ENCODE peak calls at places on chromosomes 6 and 20, in four cellular contexts. Q is sigmoid colon, F is K562, W is HepG2. X is an unnamed sample.
A peak's percentile ranks its signal among the peaks of the same experiment; 100 is the strongest.

GRCh38 chr20:57612436-57612835 is 7.8 kb downstream of the ZBP1 start:
- DNase-seq in Q (no peak), F (no peak), W (no peak), X (no peak)

GRCh38 chr20:10970109-10970508 is 296.3 kb upstream of the JAG1 start:
- DNase-seq in Q (no peak), F (no peak), W (no peak), X (no peak)

GRCh38 chr6:296151-297122 is 4.2 kb downstream of the DUSP22 start:
- DNase-seq in Q (peak; percentile 72), F (no peak), W (no peak), X (no peak)

GRCh38 chr20:25470045-25470444 is 62.6 kb downstream of the GINS1 start:
- DNase-seq in Q (peak; percentile 58), F (peak; percentile 64), W (peak; percentile 57), X (peak; percentile 38)

GRCh38 chr20:57704245-57704644 is 5.6 kb downstream of the PMEPA1 start:
- DNase-seq in Q (no peak), F (no peak), W (no peak), X (no peak)

GRCh38 chr6:44257007-44257752 is at the start of gene SLC35B2:
- DNase-seq in Q (peak; percentile 84), F (peak; percentile 94), W (peak; percentile 88), X (peak; percentile 43)

GRCh38 chr20:10609276-10609675 is 64.5 kb downstream of the JAG1 start:
- DNase-seq in Q (peak; percentile 90), F (no peak), W (no peak), X (no peak)

GRCh38 chr6:55902796-55903195 is 27.4 kb upstream of the BMP5 start:
- DNase-seq in Q (no peak), F (no peak), W (no peak), X (no peak)

GRCh38 chr6:73713426-73714147 is 17.6 kb downstream of the CD109 start:
- DNase-seq in Q (no peak), F (no peak), W (no peak), X (no peak)

GRCh38 chr6:168192901-168193815 is 114.1 kb upstream of the FRMD1 start:
- DNase-seq in Q (peak; percentile 48), F (no peak), W (no peak), X (no peak)

GRCh38 chr20:48406462-48407235 is 421.1 kb downstream of the PREX1 start:
- DNase-seq in Q (no peak), F (no peak), W (no peak), X (no peak)

GRCh38 chr6:154731296-154732218 is 1.7 kb upstream of the SCAF8 start:
- DNase-seq in Q (no peak), F (no peak), W (no peak), X (no peak)

GRCh38 chr6:127148511-127148910 is 30.0 kb downstream of the RSPO3 start:
- DNase-seq in Q (no peak), F (no peak), W (no peak), X (no peak)

GRCh38 chr20:38222923-38223742 is 37.4 kb downstream of the KIAA1755 start:
- DNase-seq in Q (peak; percentile 48), F (no peak), W (no peak), X (no peak)

GRCh38 chr6:16256781-16257180 is 18.4 kb downstream of the GMPR start:
- DNase-seq in Q (no peak), F (no peak), W (no peak), X (no peak)

GRCh38 chr6:34465551-34466241 is at the start of gene PACSIN1:
- DNase-seq in Q (no peak), F (peak; percentile 85), W (no peak), X (peak; percentile 14)

GRCh38 chr6:34696189-34696738 is 303 bp downstream of the ILRUN start:
- DNase-seq in Q (no peak), F (peak; percentile 35), W (no peak), X (no peak)

GRCh38 chr20:25191051-25191450 is 4.5 kb upstream of the ENTPD6 start:
- DNase-seq in Q (no peak), F (no peak), W (no peak), X (no peak)

GRCh38 chr6:149545258-149545753 is 537 bp downstream of the PPIL4 start:
- DNase-seq in Q (peak; percentile 70), F (peak; percentile 58), W (peak; percentile 75), X (peak; percentile 19)

GRCh38 chr6:159117031-159117430 is 52.2 kb upstream of the FNDC1 start:
- DNase-seq in Q (peak; percentile 80), F (no peak), W (no peak), X (no peak)

GRCh38 chr20:10699941-10700340 is 26.1 kb upstream of the JAG1 start:
- DNase-seq in Q (no peak), F (no peak), W (no peak), X (no peak)

GRCh38 chr20:44495257-44495656 is 19.6 kb downstream of the TTPAL start:
- DNase-seq in Q (no peak), F (no peak), W (peak; percentile 37), X (no peak)

GRCh38 chr6:90194371-90194841 is 102.2 kb downstream of the BACH2 start:
- DNase-seq in Q (no peak), F (no peak), W (no peak), X (no peak)

GRCh38 chr6:116287668-116288282 is 8.0 kb upstream of the TSPYL1 start:
- DNase-seq in Q (no peak), F (peak; percentile 27), W (peak; percentile 38), X (no peak)

GRCh38 chr6:145808239-145808638 is 6.4 kb downstream of the FBXO30 start:
- DNase-seq in Q (no peak), F (no peak), W (no peak), X (no peak)

GRCh38 chr6:44068607-44069296 is 58.5 kb downstream of the MRPL14 start:
- DNase-seq in Q (no peak), F (no peak), W (no peak), X (no peak)

GRCh38 chr6:31332637-31333602 is 24.1 kb downstream of the HLA-B start:
- DNase-seq in Q (no peak), F (no peak), W (no peak), X (no peak)

GRCh38 chr6:157143171-157143884 is 180.0 kb downstream of the TMEM242 start:
- DNase-seq in Q (no peak), F (no peak), W (no peak), X (no peak)

GRCh38 chr6:11748591-11748990 is 30.0 kb downstream of the ADTRP start:
- DNase-seq in Q (no peak), F (no peak), W (no peak), X (no peak)

GRCh38 chr6:11747021-11747420 is 31.6 kb downstream of the ADTRP start:
- DNase-seq in Q (no peak), F (no peak), W (no peak), X (no peak)

GRCh38 chr6:11740875-11741274 is 37.7 kb downstream of the ADTRP start:
- DNase-seq in Q (no peak), F (no peak), W (no peak), X (no peak)

GRCh38 chr6:11744753-11745152 is 33.9 kb downstream of the ADTRP start:
- DNase-seq in Q (peak; percentile 92), F (no peak), W (no peak), X (no peak)

DNA sequence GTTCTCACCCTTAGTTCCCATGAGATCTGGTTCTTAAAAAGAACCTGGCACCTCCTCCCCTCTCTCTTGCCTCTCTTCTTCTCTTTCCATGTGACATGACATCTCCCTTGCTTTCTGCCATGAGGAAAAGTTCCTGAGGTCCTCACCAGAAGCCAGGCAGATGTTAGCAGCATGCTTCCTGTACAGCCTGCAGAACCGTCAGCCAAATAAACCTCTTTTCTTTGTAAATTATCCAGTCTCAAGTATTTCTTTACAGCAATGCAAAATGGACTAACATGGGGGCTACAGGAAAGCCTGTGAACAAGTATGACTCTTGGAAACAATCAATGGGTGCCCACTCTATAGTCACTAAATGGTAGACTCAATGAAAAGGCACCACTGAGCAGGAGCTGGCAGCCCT is 34.5 kb downstream of the ADTRP start:
- DNase-seq in Q (no peak), F (no peak), W (no peak), X (no peak)
- H3K27ac ChIP-seq in Q (peak overlapping the region; percentile 37), F (no peak overlapping the region), W (no peak overlapping the region), X (no peak overlapping the region)

DNA sequence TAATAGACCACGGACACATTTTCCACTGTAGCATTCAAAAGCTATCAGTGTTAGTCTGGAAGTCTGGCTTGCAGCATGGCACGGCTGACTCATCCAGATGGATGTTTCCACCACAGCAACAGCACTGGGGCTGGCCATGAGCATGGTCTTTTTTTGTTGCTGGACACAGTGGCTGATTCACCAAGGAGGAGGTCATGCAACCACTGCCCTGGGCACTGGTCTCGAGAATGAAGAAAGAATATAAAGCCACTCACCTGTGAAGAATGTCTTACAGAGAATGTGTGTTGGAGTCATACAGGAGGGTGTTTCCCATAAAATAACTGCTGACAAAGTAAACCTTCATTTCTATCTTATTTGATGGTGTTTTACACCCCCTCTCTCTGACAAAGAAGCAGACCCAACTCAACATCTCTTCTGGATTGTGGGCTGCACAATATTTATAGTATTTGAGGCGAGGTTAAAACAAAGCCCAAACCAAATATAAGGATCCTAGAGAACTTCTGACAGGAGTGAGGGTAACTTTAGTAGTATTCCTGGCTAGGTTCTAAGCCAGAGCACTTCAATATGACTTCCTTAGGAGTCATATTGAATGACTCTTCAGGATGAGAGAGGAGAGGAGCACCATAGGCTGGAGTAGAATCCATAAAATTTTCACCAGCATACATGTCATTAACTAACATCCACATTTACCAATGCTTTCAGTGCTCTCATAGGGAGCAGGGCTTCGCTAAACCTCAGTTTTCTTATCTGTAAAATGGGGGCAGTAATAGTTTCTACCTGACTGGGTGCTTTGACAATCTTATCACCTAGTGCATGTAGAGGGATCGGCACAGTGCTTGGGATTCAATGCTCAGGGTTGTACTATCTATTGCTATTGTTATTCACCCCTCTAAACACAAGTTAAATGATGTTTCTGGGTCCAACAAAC is 121.4 kb downstream of the KIF13A start:
- DNase-seq in Q (peak; percentile 88), F (no peak), W (peak; percentile 53), X (peak; percentile 14)
- TF ChIP-seq POLR2AphosphoS5 in Q (peak; percentile 35), F (no peak), W (no peak), X (no peak)

GRCh38 chr6:121932071-121933009 is 467.1 kb upstream of the HSF2 start:
- DNase-seq in Q (no peak), F (no peak), W (peak; percentile 10), X (no peak)

GRCh38 chr6:121934461-121934860 is 465.0 kb upstream of the HSF2 start:
- DNase-seq in Q (no peak), F (no peak), W (no peak), X (no peak)
- H3K27ac ChIP-seq in Q (no peak overlapping the region), F (no peak overlapping the region), W (no peak overlapping the region), X (no peak overlapping the region)

GRCh38 chr6:152309648-152310047 is 327.5 kb downstream of the SYNE1 start:
- DNase-seq in Q (no peak), F (no peak), W (no peak), X (no peak)
- TF ChIP-seq POLR2AphosphoS5 in Q (no peak), F (no peak), W (no peak), X (no peak)